ENCODE peak calls at places on chromosomes 12 and 14, in ten cellular contexts. One of them, this sample, is unnamed.
A peak's percentile ranks its signal among the peaks of the same experiment; 100 is the strongest.

GRCh38 chr14:101926620-101927019 is 37.8 kb upstream of the DYNC1H1 start:
- DNase-seq in psoas muscle: no peak
- DNase-seq in suprapubic skin: peak; percentile 26
- DNase-seq in A549: no peak
- DNase-seq in aorta: no peak
- DNase-seq in effector memory CD4-positive, alpha-beta T cell: no peak
- DNase-seq in breast epithelium: no peak
- DNase-seq in mucosa of descending colon: no peak
- DNase-seq in SK-N-SH: no peak
- DNase-seq in fibroblast of lung: no peak
- DNase-seq in this sample: no peak

GRCh38 chr12:121392325-121392716 is 7.6 kb upstream of the RNF34 start:
- DNase-seq in SK-N-SH: peak; percentile 52
- DNase-seq in psoas muscle: no peak
- DNase-seq in effector memory CD4-positive, alpha-beta T cell: no peak
- DNase-seq in aorta: no peak
- DNase-seq in suprapubic skin: no peak
- DNase-seq in fibroblast of lung: no peak
- DNase-seq in breast epithelium: no peak
- DNase-seq in mucosa of descending colon: no peak
- DNase-seq in A549: no peak
- DNase-seq in this sample: no peak

GRCh38 chr12:117111386-117112267 is 12.4 kb upstream of the TESC start:
- DNase-seq in SK-N-SH: no peak
- DNase-seq in psoas muscle: no peak
- DNase-seq in fibroblast of lung: no peak
- DNase-seq in breast epithelium: no peak
- DNase-seq in A549: no peak
- DNase-seq in effector memory CD4-positive, alpha-beta T cell: no peak
- DNase-seq in aorta: no peak
- DNase-seq in suprapubic skin: no peak
- DNase-seq in mucosa of descending colon: no peak
- DNase-seq in this sample: no peak

GRCh38 chr12:44507471-44507870 is 368.6 kb downstream of the NELL2 start:
- DNase-seq in SK-N-SH: no peak
- DNase-seq in psoas muscle: no peak
- DNase-seq in fibroblast of lung: no peak
- DNase-seq in mucosa of descending colon: no peak
- DNase-seq in breast epithelium: no peak
- DNase-seq in suprapubic skin: no peak
- DNase-seq in A549: no peak
- DNase-seq in effector memory CD4-positive, alpha-beta T cell: no peak
- DNase-seq in aorta: no peak
- DNase-seq in this sample: no peak

GRCh38 chr12:68977335-68977734 is 44.4 kb upstream of the CPM start:
- DNase-seq in fibroblast of lung: no peak
- DNase-seq in suprapubic skin: no peak
- DNase-seq in mucosa of descending colon: no peak
- DNase-seq in effector memory CD4-positive, alpha-beta T cell: no peak
- DNase-seq in SK-N-SH: no peak
- DNase-seq in breast epithelium: no peak
- DNase-seq in psoas muscle: no peak
- DNase-seq in A549: no peak
- DNase-seq in aorta: no peak
- DNase-seq in this sample: no peak

GRCh38 chr14:106218189-106218588 is 691.8 kb downstream of the TMEM121 start:
- DNase-seq in fibroblast of lung: no peak
- DNase-seq in psoas muscle: no peak
- DNase-seq in suprapubic skin: no peak
- DNase-seq in SK-N-SH: no peak
- DNase-seq in breast epithelium: no peak
- DNase-seq in mucosa of descending colon: no peak
- DNase-seq in effector memory CD4-positive, alpha-beta T cell: no peak
- DNase-seq in A549: no peak
- DNase-seq in aorta: no peak
- DNase-seq in this sample: no peak

GRCh38 chr14:95536036-95536577 is 1.3 kb downstream of the GLRX5 start:
- DNase-seq in effector memory CD4-positive, alpha-beta T cell: no peak
- DNase-seq in breast epithelium: peak; percentile 13
- DNase-seq in mucosa of descending colon: no peak
- DNase-seq in psoas muscle: no peak
- DNase-seq in SK-N-SH: no peak
- DNase-seq in fibroblast of lung: no peak
- DNase-seq in aorta: no peak
- DNase-seq in suprapubic skin: no peak
- DNase-seq in A549: no peak
- DNase-seq in this sample: no peak

GRCh38 chr14:93049867-93050331 is 65.8 kb downstream of the ITPK1 start:
- DNase-seq in SK-N-SH: no peak
- DNase-seq in psoas muscle: no peak
- DNase-seq in A549: no peak
- DNase-seq in aorta: no peak
- DNase-seq in suprapubic skin: no peak
- DNase-seq in breast epithelium: no peak
- DNase-seq in effector memory CD4-positive, alpha-beta T cell: no peak
- DNase-seq in mucosa of descending colon: peak; percentile 57
- DNase-seq in fibroblast of lung: peak; percentile 65
- DNase-seq in this sample: peak; percentile 54

GRCh38 chr14:69535230-69535848 is 39.3 kb downstream of the CCDC177 start:
- DNase-seq in aorta: no peak
- DNase-seq in breast epithelium: no peak
- DNase-seq in mucosa of descending colon: no peak
- DNase-seq in suprapubic skin: no peak
- DNase-seq in fibroblast of lung: peak; percentile 65
- DNase-seq in effector memory CD4-positive, alpha-beta T cell: no peak
- DNase-seq in A549: peak; percentile 83
- DNase-seq in SK-N-SH: peak; percentile 84
- DNase-seq in psoas muscle: peak; percentile 30
- DNase-seq in this sample: peak; percentile 21

GRCh38 chr12:47360771-47361388 is 281.1 kb upstream of the AMIGO2 start:
- DNase-seq in SK-N-SH: no peak
- DNase-seq in A549: no peak
- DNase-seq in mucosa of descending colon: no peak
- DNase-seq in breast epithelium: no peak
- DNase-seq in suprapubic skin: no peak
- DNase-seq in effector memory CD4-positive, alpha-beta T cell: peak; percentile 10
- DNase-seq in fibroblast of lung: no peak
- DNase-seq in aorta: no peak
- DNase-seq in psoas muscle: no peak
- DNase-seq in this sample: no peak
- H3K4me3 ChIP-seq in SK-N-SH: no peak overlapping the region
- H3K4me3 ChIP-seq in A549: no peak overlapping the region
- H3K4me3 ChIP-seq in mucosa of descending colon: no peak overlapping the region
- H3K4me3 ChIP-seq in breast epithelium: no peak overlapping the region
- H3K4me3 ChIP-seq in suprapubic skin: no peak overlapping the region
- H3K4me3 ChIP-seq in effector memory CD4-positive, alpha-beta T cell: peak overlapping the region; percentile 30
- H3K4me3 ChIP-seq in fibroblast of lung: no peak overlapping the region
- H3K4me3 ChIP-seq in aorta: no peak overlapping the region
- H3K4me3 ChIP-seq in psoas muscle: no peak overlapping the region
- H3K4me3 ChIP-seq in this sample: no peak overlapping the region

GRCh38 chr12:83505586-83505985 is 818.9 kb downstream of the TMTC2 start:
- DNase-seq in breast epithelium: no peak
- DNase-seq in psoas muscle: no peak
- DNase-seq in A549: no peak
- DNase-seq in effector memory CD4-positive, alpha-beta T cell: no peak
- DNase-seq in mucosa of descending colon: no peak
- DNase-seq in aorta: no peak
- DNase-seq in SK-N-SH: no peak
- DNase-seq in suprapubic skin: no peak
- DNase-seq in fibroblast of lung: no peak
- DNase-seq in this sample: no peak
- H3K4me1 ChIP-seq in breast epithelium: no peaks in the 10 kb centered on the region
- H3K4me1 ChIP-seq in psoas muscle: no peaks in the 10 kb centered on the region
- H3K4me1 ChIP-seq in A549: no peaks in the 10 kb centered on the region
- H3K4me1 ChIP-seq in effector memory CD4-positive, alpha-beta T cell: no peaks in the 10 kb centered on the region
- H3K4me1 ChIP-seq in mucosa of descending colon: no peaks in the 10 kb centered on the region
- H3K4me1 ChIP-seq in aorta: no peaks in the 10 kb centered on the region
- H3K4me1 ChIP-seq in SK-N-SH: no peaks in the 10 kb centered on the region
- H3K4me1 ChIP-seq in suprapubic skin: no peaks in the 10 kb centered on the region
- H3K4me1 ChIP-seq in fibroblast of lung: no peaks in the 10 kb centered on the region
- H3K4me1 ChIP-seq in this sample: no peaks in the 10 kb centered on the region

GRCh38 chr12:18103624-18104023 is 13.6 kb upstream of the RERGL start:
- DNase-seq in breast epithelium: no peak
- DNase-seq in fibroblast of lung: no peak
- DNase-seq in mucosa of descending colon: no peak
- DNase-seq in SK-N-SH: no peak
- DNase-seq in A549: no peak
- DNase-seq in aorta: no peak
- DNase-seq in psoas muscle: no peak
- DNase-seq in effector memory CD4-positive, alpha-beta T cell: no peak
- DNase-seq in suprapubic skin: no peak
- DNase-seq in this sample: no peak

GRCh38 chr12:18101043-18101442 is 11.1 kb upstream of the RERGL start:
- DNase-seq in mucosa of descending colon: no peak
- DNase-seq in aorta: no peak
- DNase-seq in A549: no peak
- DNase-seq in suprapubic skin: no peak
- DNase-seq in psoas muscle: no peak
- DNase-seq in SK-N-SH: no peak
- DNase-seq in breast epithelium: no peak
- DNase-seq in effector memory CD4-positive, alpha-beta T cell: no peak
- DNase-seq in fibroblast of lung: no peak
- DNase-seq in this sample: no peak
- H3K4me3 ChIP-seq in mucosa of descending colon: no peak overlapping the region
- H3K4me3 ChIP-seq in aorta: no peak overlapping the region
- H3K4me3 ChIP-seq in A549: no peak overlapping the region
- H3K4me3 ChIP-seq in suprapubic skin: no peak overlapping the region
- H3K4me3 ChIP-seq in psoas muscle: no peak overlapping the region
- H3K4me3 ChIP-seq in SK-N-SH: no peak overlapping the region
- H3K4me3 ChIP-seq in breast epithelium: no peak overlapping the region
- H3K4me3 ChIP-seq in effector memory CD4-positive, alpha-beta T cell: no peak overlapping the region
- H3K4me3 ChIP-seq in fibroblast of lung: no peak overlapping the region
- H3K4me3 ChIP-seq in this sample: no peak overlapping the region

GRCh38 chr14:104154246-104154645 is 15.9 kb downstream of the KIF26A start:
- DNase-seq in SK-N-SH: no peak
- DNase-seq in aorta: no peak
- DNase-seq in fibroblast of lung: no peak
- DNase-seq in psoas muscle: no peak
- DNase-seq in suprapubic skin: no peak
- DNase-seq in mucosa of descending colon: no peak
- DNase-seq in breast epithelium: no peak
- DNase-seq in effector memory CD4-positive, alpha-beta T cell: no peak
- DNase-seq in A549: no peak
- DNase-seq in this sample: no peak

GRCh38 chr14:104152686-104153398 is 14.5 kb downstream of the KIF26A start:
- DNase-seq in mucosa of descending colon: no peak
- DNase-seq in breast epithelium: no peak
- DNase-seq in fibroblast of lung: no peak
- DNase-seq in A549: no peak
- DNase-seq in SK-N-SH: no peak
- DNase-seq in suprapubic skin: no peak
- DNase-seq in aorta: no peak
- DNase-seq in psoas muscle: no peak
- DNase-seq in effector memory CD4-positive, alpha-beta T cell: no peak
- DNase-seq in this sample: no peak

GRCh38 chr14:104156142-104156541 is 17.8 kb downstream of the KIF26A start:
- DNase-seq in effector memory CD4-positive, alpha-beta T cell: no peak
- DNase-seq in fibroblast of lung: no peak
- DNase-seq in A549: no peak
- DNase-seq in psoas muscle: no peak
- DNase-seq in SK-N-SH: no peak
- DNase-seq in suprapubic skin: no peak
- DNase-seq in breast epithelium: no peak
- DNase-seq in aorta: no peak
- DNase-seq in mucosa of descending colon: no peak
- DNase-seq in this sample: no peak

GRCh38 chr14:104157303-104157928 is 19.0 kb downstream of the KIF26A start:
- DNase-seq in psoas muscle: no peak
- DNase-seq in effector memory CD4-positive, alpha-beta T cell: no peak
- DNase-seq in A549: no peak
- DNase-seq in aorta: no peak
- DNase-seq in suprapubic skin: no peak
- DNase-seq in fibroblast of lung: no peak
- DNase-seq in SK-N-SH: peak; percentile 81
- DNase-seq in mucosa of descending colon: no peak
- DNase-seq in breast epithelium: no peak
- DNase-seq in this sample: no peak

DNA sequence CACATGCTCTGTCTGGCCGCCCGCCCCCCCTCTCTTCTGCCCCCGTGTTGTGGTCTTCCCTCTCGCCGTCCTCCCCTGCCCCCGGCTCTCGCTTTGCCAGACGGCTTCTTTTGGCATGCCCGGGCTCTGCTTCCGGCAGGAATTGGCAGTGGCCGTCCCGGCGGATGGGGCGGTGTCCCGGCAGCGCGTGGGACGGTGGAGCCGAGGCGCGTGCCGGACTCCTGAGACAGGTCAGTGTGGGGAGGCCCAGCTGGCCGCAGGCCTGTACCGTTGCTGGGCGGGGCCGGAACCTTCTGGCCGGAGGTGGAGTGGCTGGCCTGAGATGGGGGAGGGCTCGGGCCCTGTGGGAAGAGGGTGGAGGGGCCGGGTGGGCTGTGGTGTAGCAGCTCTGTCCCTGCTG is 17.1 kb downstream of the KIF26A start:
- DNase-seq in suprapubic skin: no peak
- DNase-seq in fibroblast of lung: no peak
- DNase-seq in psoas muscle: peak; percentile 39
- DNase-seq in effector memory CD4-positive, alpha-beta T cell: no peak
- DNase-seq in mucosa of descending colon: no peak
- DNase-seq in breast epithelium: no peak
- DNase-seq in A549: no peak
- DNase-seq in aorta: no peak
- DNase-seq in SK-N-SH: no peak
- DNase-seq in this sample: no peak
- H3K4me1 ChIP-seq in suprapubic skin: peaks cover under 1% of the 10 kb centered on the region
- H3K4me1 ChIP-seq in fibroblast of lung: no peaks in the 10 kb centered on the region
- H3K4me1 ChIP-seq in psoas muscle: no peaks in the 10 kb centered on the region
- H3K4me1 ChIP-seq in effector memory CD4-positive, alpha-beta T cell: no peaks in the 10 kb centered on the region
- H3K4me1 ChIP-seq in mucosa of descending colon: no peaks in the 10 kb centered on the region
- H3K4me1 ChIP-seq in breast epithelium: no peaks in the 10 kb centered on the region
- H3K4me1 ChIP-seq in A549: no peaks in the 10 kb centered on the region
- H3K4me1 ChIP-seq in aorta: no peaks in the 10 kb centered on the region
- H3K4me1 ChIP-seq in SK-N-SH: peaks cover 96% of the 10 kb centered on the region
- H3K4me1 ChIP-seq in this sample: no peaks in the 10 kb centered on the region

DNA sequence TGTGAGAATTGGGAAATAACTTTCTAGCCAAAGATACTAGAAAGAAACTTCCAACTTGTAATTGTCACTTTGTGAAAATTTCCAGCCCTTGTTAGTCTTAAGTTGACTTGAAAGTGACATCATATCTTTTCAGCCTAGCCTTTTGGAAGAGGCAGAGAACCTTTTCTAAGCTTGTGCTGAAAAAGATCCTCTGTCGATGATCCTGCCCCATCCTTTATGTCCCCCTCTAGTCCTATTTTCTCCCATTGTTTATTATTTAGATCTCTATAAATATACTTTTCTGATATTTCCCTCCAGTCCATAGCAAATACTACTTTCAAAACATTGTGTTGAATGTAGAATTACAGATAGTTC is 2.8 kb downstream of the CHST11 start:
- DNase-seq in effector memory CD4-positive, alpha-beta T cell: no peak
- DNase-seq in aorta: no peak
- DNase-seq in fibroblast of lung: no peak
- DNase-seq in breast epithelium: no peak
- DNase-seq in suprapubic skin: no peak
- DNase-seq in psoas muscle: no peak
- DNase-seq in mucosa of descending colon: no peak
- DNase-seq in A549: no peak
- DNase-seq in SK-N-SH: no peak
- DNase-seq in this sample: no peak
- H3K4me3 ChIP-seq in effector memory CD4-positive, alpha-beta T cell: peak overlapping the region; percentile 100
- H3K4me3 ChIP-seq in aorta: peak overlapping the region; percentile 66
- H3K4me3 ChIP-seq in fibroblast of lung: peak overlapping the region; percentile 84
- H3K4me3 ChIP-seq in breast epithelium: peak overlapping the region; percentile 75
- H3K4me3 ChIP-seq in suprapubic skin: peak overlapping the region; percentile 65
- H3K4me3 ChIP-seq in psoas muscle: peak overlapping the region; percentile 77
- H3K4me3 ChIP-seq in mucosa of descending colon: no peak overlapping the region
- H3K4me3 ChIP-seq in A549: no peak overlapping the region
- H3K4me3 ChIP-seq in SK-N-SH: peak overlapping the region; percentile 100
- H3K4me3 ChIP-seq in this sample: peak overlapping the region; percentile 68